ENCODE peak calls at places on chromosomes 1 and 21, in six cellular contexts. V, E, R, P, W and M are unnamed samples.

GRCh38 chr1:151958959-151959358 is 34.7 kb downstream of the S100A10 start:
- DNase-seq in V (no peak), E (no peak), R (no peak), W (no peak), P (no peak), M (no peak)

GRCh38 chr1:21335750-21336168 is 45.5 kb upstream of the ECE1 start:
- DNase-seq in V (no peak), P (peak; percentile 69), R (no peak), E (no peak), W (no peak), M (no peak)

GRCh38 chr1:100734716-100735115 is 15.2 kb downstream of the VCAM1 start:
- DNase-seq in V (peak; percentile 49), E (no peak), W (no peak), P (peak; percentile 80), R (no peak), M (peak; percentile 49)

GRCh38 chr1:151553659-151554058 is 13.6 kb downstream of the TUFT1 start:
- DNase-seq in R (no peak), V (peak; percentile 53), P (peak; percentile 75), E (no peak), W (peak; percentile 33), M (peak; percentile 71)

GRCh38 chr21:15826147-15826780 is 96.5 kb downstream of the USP25 start:
- DNase-seq in P (peak; percentile 35), R (peak; percentile 3), V (peak; percentile 17), E (no peak), W (peak; percentile 83), M (peak; percentile 45)

GRCh38 chr1:228754646-228755268 is 19.5 kb downstream of the RHOU start:
- DNase-seq in P (no peak), V (no peak), R (no peak), E (no peak), W (no peak), M (no peak)

GRCh38 chr1:117267232-117267774 is 56.6 kb upstream of the VTCN1 start:
- DNase-seq in E (no peak), V (no peak), W (no peak), P (no peak), R (no peak), M (no peak)

GRCh38 chr1:237873487-237873927 is 17.2 kb downstream of the ZP4 start:
- DNase-seq in P (peak; percentile 95), V (peak; percentile 70), E (peak; percentile 65), R (no peak), W (peak; percentile 15), M (peak; percentile 88)

GRCh38 chr1:15296602-15297321 is 49.7 kb downstream of the FHAD1 start:
- DNase-seq in P (no peak), V (no peak), R (no peak), W (no peak), E (no peak), M (no peak)

GRCh38 chr1:104028670-104029069 is 279.0 kb downstream of the AMY1C start:
- DNase-seq in V (no peak), W (no peak), P (no peak), R (no peak), E (no peak), M (no peak)

GRCh38 chr1:182235952-182236650 is 155.5 kb downstream of the GLUL start:
- DNase-seq in E (peak; percentile 9), V (peak; percentile 17), P (peak; percentile 84), W (no peak), R (no peak), M (peak; percentile 24)

GRCh38 chr1:147287133-147287865 is 44.8 kb downstream of the CHD1L start:
- DNase-seq in E (no peak), P (no peak), R (no peak), W (peak; percentile 87), V (no peak), M (peak; percentile 36)

GRCh38 chr1:108815566-108815965 is 41.3 kb downstream of the AKNAD1 start:
- DNase-seq in R (no peak), W (no peak), P (no peak), E (no peak), V (no peak), M (peak; percentile 27)

GRCh38 chr21:36780861-36781260 is 81.9 kb downstream of the SIM2 start:
- DNase-seq in W (no peak), P (no peak), R (no peak), V (no peak), E (no peak), M (no peak)

GRCh38 chr1:180791806-180792205 is 120.9 kb upstream of the KIAA1614 start:
- DNase-seq in W (peak; percentile 17), V (no peak), E (no peak), P (peak; percentile 11), R (no peak), M (peak; percentile 19)

GRCh38 chr1:70767377-70767776 is 280.2 kb downstream of the PTGER3 start:
- DNase-seq in V (peak; percentile 59), W (no peak), R (no peak), E (no peak), P (no peak), M (peak; percentile 13)

GRCh38 chr1:36516372-36517018 is 33.8 kb upstream of the CSF3R start:
- DNase-seq in E (peak; percentile 26), W (peak; percentile 73), R (peak; percentile 9), V (peak; percentile 24), P (peak; percentile 47), M (peak; percentile 48)

GRCh38 chr1:79041666-79042065 is 35.1 kb upstream of the ADGRL4 start:
- DNase-seq in P (peak; percentile 36), E (no peak), V (peak; percentile 3), R (no peak), W (no peak), M (no peak)

GRCh38 chr1:90706437-90707362 is 10.4 kb downstream of the BARHL2 start:
- DNase-seq in E (no peak), V (no peak), W (no peak), P (peak; percentile 12), R (no peak), M (no peak)

GRCh38 chr1:3119748-3120524 is 50.9 kb downstream of the PRDM16 start:
- DNase-seq in R (no peak), P (no peak), W (no peak), E (no peak), V (no peak), M (no peak)

GRCh38 chr1:40984531-40984930 is 5.0 kb downstream of the CTPS1 start:
- DNase-seq in W (no peak), E (no peak), P (no peak), V (no peak), R (no peak), M (no peak)

GRCh38 chr1:64537942-64538341 is 68.0 kb downstream of the CACHD1 start:
- DNase-seq in P (no peak), E (no peak), R (no peak), W (no peak), V (no peak), M (no peak)

GRCh38 chr1:53583021-53583902 is 124.1 kb downstream of the DMRTB1 start:
- DNase-seq in V (peak; percentile 53), W (no peak), R (no peak), P (peak; percentile 70), E (no peak), M (no peak)

GRCh38 chr21:26840206-26840605 is 5.0 kb downstream of the ADAMTS1 start:
- DNase-seq in W (no peak), E (no peak), P (no peak), V (no peak), R (no peak), M (no peak)

GRCh38 chr21:43372663-43373386 is 54.1 kb downstream of the SIK1 start:
- DNase-seq in E (no peak), P (no peak), W (no peak), V (no peak), R (no peak), M (no peak)

GRCh38 chr1:4595341-4596225 is 58.8 kb upstream of the AJAP1 start:
- DNase-seq in W (no peak), E (no peak), P (no peak), V (no peak), R (no peak), M (no peak)

GRCh38 chr21:15722591-15723324 is 7.0 kb upstream of the USP25 start:
- DNase-seq in W (no peak), V (no peak), E (no peak), P (no peak), R (no peak), M (no peak)